ENCODE peak calls at places on chromosomes 12 and 14, in five cellular contexts. K is HCEC 1CT, Q is A673, F is GM19239, W is epithelial cell of prostate. A is an unnamed sample.

GRCh38 chr14:98785578-98785977 is 486.4 kb downstream of the BCL11B start:
- DNase-seq in K (no peak), W (no peak), Q (no peak), F (no peak), A (no peak)

GRCh38 chr12:80445083-80445482 is 1.0 kb downstream of the PTPRQ start:
- DNase-seq in Q (no peak), F (no peak), W (no peak), K (peak), A (no peak)

GRCh38 chr12:112005419-112006395 is 7.3 kb downstream of the TMEM116 start:
- DNase-seq in K (peak), Q (no peak), F (no peak), W (no peak), A (no peak)

GRCh38 chr14:49933128-49933527 is 40.2 kb downstream of the ARF6 start:
- DNase-seq in K (no peak), W (no peak), Q (no peak), F (no peak), A (no peak)

GRCh38 chr12:54030889-54031860 is 1.7 kb upstream of the HOXC5 start:
- DNase-seq in W (no peak), Q (no peak), F (no peak), K (no peak), A (no peak)

GRCh38 chr14:96297000-96297399 is 41.0 kb downstream of the BDKRB1 start:
- DNase-seq in W (no peak), F (no peak), K (peak), Q (peak), A (peak)

GRCh38 chr12:129693731-129694130 is 210.1 kb downstream of the TMEM132D start:
- DNase-seq in F (no peak), K (no peak), W (no peak), Q (no peak), A (no peak)

GRCh38 chr12:48717252-48717695 is 767 bp upstream of the CCNT1 start:
- DNase-seq in Q (peak), F (peak), W (no peak), K (peak), A (peak)

GRCh38 chr14:74848768-74849167 is 27.2 kb downstream of the PROX2 start:
- DNase-seq in Q (no peak), W (no peak), F (no peak), K (peak), A (no peak)

GRCh38 chr12:93908846-93909592 is 231.8 kb downstream of the CRADD start:
- DNase-seq in Q (no peak), F (no peak), W (peak), K (peak), A (no peak)

GRCh38 chr12:6226002-6226700 is 26.0 kb downstream of the CD9 start:
- DNase-seq in Q (no peak), W (peak), K (no peak), F (no peak), A (no peak)

GRCh38 chr12:12447837-12448236 is 91.0 kb downstream of the BORCS5 start:
- DNase-seq in K (no peak), F (no peak), W (no peak), Q (no peak), A (no peak)

A was measured in GM13976.